ENCODE peak calls at places on chromosomes 3 and 15, in six cellular contexts. G is retina; W is foreskin keratinocyte; A is stimulated activated CD4-positive, alpha-beta T cell treated with anti-CD3 and anti-CD28 coated beads, Interleukin-2, amount 100 ng/mL, for 48 hours; Y is H54; P is CD4-positive, alpha-beta memory T cell. T is an unnamed sample.

GRCh38 chr3:42751609-42752008 is 21.4 kb downstream of the CCDC13 start:
- DNase-seq in G (no peak), W (no peak), A (no peak), Y (no peak), P (no peak), T (no peak)

GRCh38 chr3:194632983-194633348 is 253 bp downstream of the TMEM44 start:
- DNase-seq in G (peak; percentile 66), W (no peak), A (no peak), Y (peak; percentile 69), P (no peak), T (no peak)

GRCh38 chr3:171162986-171163723 is 136.6 kb upstream of the SLC2A2 start:
- DNase-seq in G (no peak), W (no peak), A (peak; percentile 11), Y (no peak), P (peak; percentile 24), T (no peak)

GRCh38 chr15:74364936-74365618 is 2.4 kb downstream of the CYP11A1 start:
- DNase-seq in G (no peak), W (no peak), A (no peak), Y (no peak), P (no peak), T (no peak)

GRCh38 chr3:65854606-65855304 is 184.0 kb downstream of the MAGI1 start:
- DNase-seq in G (no peak), W (peak; percentile 61), A (no peak), Y (no peak), P (no peak), T (no peak)

GRCh38 chr15:96337991-96338771 is 7.7 kb downstream of the NR2F2 start:
- DNase-seq in G (no peak), W (no peak), A (no peak), Y (no peak), P (no peak), T (no peak)

GRCh38 chr3:105431171-105431570 is 64.5 kb downstream of the ALCAM start:
- DNase-seq in G (no peak), W (no peak), A (no peak), Y (no peak), P (no peak), T (no peak)

GRCh38 chr3:50516048-50516871 is 12.8 kb upstream of the CACNA2D2 start:
- DNase-seq in G (peak; percentile 86), W (no peak), A (no peak), Y (no peak), P (no peak), T (peak; percentile 24)

GRCh38 chr15:83106994-83107840 is at the start of gene TM6SF1:
- DNase-seq in G (peak; percentile 50), W (no peak), A (no peak), Y (no peak), P (no peak), T (peak; percentile 19)

GRCh38 chr3:105334138-105334882 is 32.4 kb upstream of the ALCAM start:
- DNase-seq in G (no peak), W (peak; percentile 49), A (no peak), Y (no peak), P (no peak), T (no peak)

GRCh38 chr3:129181834-129182233 is 1.9 kb downstream of the CNBP start:
- DNase-seq in G (no peak), W (no peak), A (no peak), Y (no peak), P (no peak), T (no peak)

T was measured in naive B cell.